ENCODE peak calls at places on chromosomes 12 and 14, in six cellular contexts. W, S, A, I, E and T are unnamed samples.

GRCh38 chr12:95608252-95609033 is 57.2 kb upstream of the USP44 start:
- DNase-seq in W (no peak), S (no peak), A (peak; percentile 85), I (no peak), E (no peak), T (no peak)

GRCh38 chr12:57844725-57845477 is 1.6 kb downstream of the CTDSP2 start:
- DNase-seq in W (peak; percentile 23), S (peak; percentile 92), A (peak; percentile 58), I (peak; percentile 89), E (peak; percentile 64), T (peak; percentile 49)

GRCh38 chr12:18559242-18559641 is 178.6 kb downstream of the PLCZ1 start:
- DNase-seq in W (no peak), S (no peak), A (no peak), I (no peak), E (no peak), T (no peak)

GRCh38 chr14:92655372-92655771 is 93.1 kb downstream of the LGMN start:
- DNase-seq in W (no peak), S (no peak), A (no peak), I (no peak), E (no peak), T (no peak)

GRCh38 chr14:80344208-80344607 is 132.9 kb upstream of the DIO2 start:
- DNase-seq in W (no peak), S (no peak), A (no peak), I (no peak), E (no peak), T (no peak)

GRCh38 chr12:19223695-19224094 is 94.2 kb downstream of the PLEKHA5 start:
- DNase-seq in W (no peak), S (no peak), A (no peak), I (no peak), E (no peak), T (no peak)

GRCh38 chr12:62966990-62967506 is 32.1 kb upstream of the PPM1H start:
- DNase-seq in W (no peak), S (no peak), A (no peak), I (no peak), E (no peak), T (no peak)

GRCh38 chr12:70774055-70774454 is 136.8 kb upstream of the PTPRB start:
- DNase-seq in W (no peak), S (no peak), A (no peak), I (no peak), E (no peak), T (no peak)

GRCh38 chr12:19712041-19712440 is 272.7 kb downstream of the AEBP2 start:
- DNase-seq in W (peak; percentile 33), S (no peak), A (no peak), I (no peak), E (no peak), T (no peak)

GRCh38 chr12:31797230-31797872 is 68.5 kb upstream of the AMN1 start:
- DNase-seq in W (no peak), S (no peak), A (no peak), I (no peak), E (no peak), T (no peak)

GRCh38 chr12:85575115-85576096 is 260.8 kb downstream of the RASSF9 start:
- DNase-seq in W (peak; percentile 54), S (no peak), A (peak; percentile 53), I (no peak), E (no peak), T (peak; percentile 11)

GRCh38 chr12:109741286-109741969 is 27.8 kb downstream of the FAM222A start:
- DNase-seq in W (no peak), S (peak; percentile 43), A (peak; percentile 17), I (peak; percentile 68), E (peak; percentile 27), T (no peak)

GRCh38 chr12:109594566-109595317 is 21.1 kb downstream of the MVK start:
- DNase-seq in W (no peak), S (no peak), A (no peak), I (no peak), E (no peak), T (no peak)

GRCh38 chr14:96114002-96114401 is 74.8 kb downstream of the C14orf132 start:
- DNase-seq in W (no peak), S (no peak), A (no peak), I (no peak), E (no peak), T (no peak)

GRCh38 chr14:102353126-102353619 is 9.5 kb downstream of the CINP start:
- DNase-seq in W (no peak), S (no peak), A (peak; percentile 29), I (no peak), E (no peak), T (no peak)

GRCh38 chr14:102346645-102347044 is 16.0 kb downstream of the CINP start:
- DNase-seq in W (no peak), S (no peak), A (no peak), I (no peak), E (no peak), T (no peak)

GRCh38 chr14:102352213-102352612 is 10.5 kb downstream of the CINP start:
- DNase-seq in W (no peak), S (no peak), A (no peak), I (no peak), E (no peak), T (no peak)

GRCh38 chr14:102348376-102348775 is 14.3 kb downstream of the CINP start:
- DNase-seq in W (no peak), S (no peak), A (no peak), I (no peak), E (no peak), T (no peak)

DNA sequence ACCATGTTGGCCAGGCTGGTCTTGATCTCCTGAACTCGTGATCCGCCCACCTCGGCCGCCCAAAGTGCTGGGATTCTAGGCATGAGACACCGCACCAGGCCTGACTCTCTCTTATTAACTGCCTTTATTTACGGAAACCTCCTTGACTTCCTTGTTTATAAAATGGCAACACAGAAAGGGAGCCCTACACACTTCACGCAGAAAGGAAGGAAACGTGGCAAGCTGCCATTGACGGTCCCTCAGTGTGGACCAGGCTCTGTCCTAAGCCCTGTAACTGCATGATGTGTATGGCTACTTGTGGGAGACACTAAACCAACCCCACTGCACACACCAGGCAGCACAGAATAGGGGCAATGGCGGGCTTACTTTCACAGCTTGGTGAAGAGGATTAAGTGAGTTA is 11.7 kb downstream of the CINP start:
- DNase-seq in W (no peak), S (no peak), A (no peak), I (no peak), E (no peak), T (no peak)
- TF ChIP-seq POLR2A in W (no peak), S (no peak), A (no peak), I (no peak), E (no peak), T (no peak)

GRCh38 chr12:118840399-118840798 is 140.9 kb upstream of the SRRM4 start:
- DNase-seq in W (no peak), S (no peak), A (no peak), I (no peak), E (no peak), T (no peak)

GRCh38 chr12:118835911-118836310 is 145.4 kb upstream of the SRRM4 start:
- DNase-seq in W (no peak), S (no peak), A (no peak), I (no peak), E (no peak), T (no peak)

GRCh38 chr12:118841588-118841987 is 139.8 kb upstream of the SRRM4 start:
- DNase-seq in W (no peak), S (no peak), A (no peak), I (no peak), E (no peak), T (no peak)

GRCh38 chr12:118842753-118843335 is 138.5 kb upstream of the SRRM4 start:
- DNase-seq in W (no peak), S (no peak), A (no peak), I (no peak), E (no peak), T (no peak)

GRCh38 chr12:118840878-118841277 is 140.5 kb upstream of the SRRM4 start:
- DNase-seq in W (no peak), S (no peak), A (no peak), I (no peak), E (no peak), T (no peak)
- TF ChIP-seq POLR2AphosphoS5 in W (no peak), S (no peak), A (no peak), I (no peak), E (no peak), T (no peak)

DNA sequence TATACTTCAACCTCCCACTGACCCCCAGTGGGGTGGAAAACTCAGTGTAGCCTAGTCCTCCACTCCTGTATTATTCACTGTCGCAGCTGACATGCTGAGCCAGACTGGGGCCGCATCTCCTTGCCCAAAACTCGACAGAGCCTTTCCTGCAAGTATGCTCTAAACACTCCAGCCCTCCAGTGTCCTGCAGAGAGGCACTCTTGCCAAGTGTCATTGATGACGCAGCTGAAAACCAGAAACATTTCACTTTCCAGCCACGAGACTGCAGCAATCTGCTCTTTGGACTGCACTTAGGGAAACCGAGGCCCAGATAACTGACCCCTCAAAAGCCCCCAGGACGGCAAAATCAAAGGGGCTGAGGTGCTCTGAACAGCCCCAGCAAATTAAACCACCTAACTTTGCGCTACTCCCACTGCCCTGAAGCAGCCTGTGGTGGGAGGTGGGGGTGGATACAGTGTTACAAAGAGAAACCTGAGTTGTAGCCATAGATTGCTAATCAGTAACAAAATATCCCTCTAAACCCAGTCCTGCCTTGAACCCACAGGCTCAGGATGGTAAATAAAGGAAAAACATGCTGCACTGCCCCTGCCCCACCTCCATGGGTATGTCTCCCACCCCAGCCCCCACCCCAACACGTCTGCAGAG is 2.6 kb downstream of the CCDC85C start:
- DNase-seq in W (no peak), S (peak; percentile 83), A (no peak), I (no peak), E (no peak), T (no peak)
- TF ChIP-seq POLR2A in W (no peak), S (no peak), A (no peak), I (no peak), E (no peak), T (no peak)

GRCh38 chr14:64885555-64885954 is 5.8 kb upstream of the SPTB start:
- DNase-seq in W (no peak), S (no peak), A (no peak), I (no peak), E (no peak), T (no peak)

GRCh38 chr14:64875350-64875749 is 4.4 kb downstream of the SPTB start:
- DNase-seq in W (no peak), S (no peak), A (no peak), I (no peak), E (no peak), T (no peak)

GRCh38 chr14:64878775-64879634 is 702 bp downstream of the SPTB start:
- DNase-seq in W (no peak), S (no peak), A (no peak), I (no peak), E (no peak), T (no peak)

GRCh38 chr14:64879635-64880381 is at the start of gene SPTB:
- DNase-seq in W (no peak), S (no peak), A (peak; percentile 53), I (no peak), E (peak; percentile 56), T (peak; percentile 52)

DNA sequence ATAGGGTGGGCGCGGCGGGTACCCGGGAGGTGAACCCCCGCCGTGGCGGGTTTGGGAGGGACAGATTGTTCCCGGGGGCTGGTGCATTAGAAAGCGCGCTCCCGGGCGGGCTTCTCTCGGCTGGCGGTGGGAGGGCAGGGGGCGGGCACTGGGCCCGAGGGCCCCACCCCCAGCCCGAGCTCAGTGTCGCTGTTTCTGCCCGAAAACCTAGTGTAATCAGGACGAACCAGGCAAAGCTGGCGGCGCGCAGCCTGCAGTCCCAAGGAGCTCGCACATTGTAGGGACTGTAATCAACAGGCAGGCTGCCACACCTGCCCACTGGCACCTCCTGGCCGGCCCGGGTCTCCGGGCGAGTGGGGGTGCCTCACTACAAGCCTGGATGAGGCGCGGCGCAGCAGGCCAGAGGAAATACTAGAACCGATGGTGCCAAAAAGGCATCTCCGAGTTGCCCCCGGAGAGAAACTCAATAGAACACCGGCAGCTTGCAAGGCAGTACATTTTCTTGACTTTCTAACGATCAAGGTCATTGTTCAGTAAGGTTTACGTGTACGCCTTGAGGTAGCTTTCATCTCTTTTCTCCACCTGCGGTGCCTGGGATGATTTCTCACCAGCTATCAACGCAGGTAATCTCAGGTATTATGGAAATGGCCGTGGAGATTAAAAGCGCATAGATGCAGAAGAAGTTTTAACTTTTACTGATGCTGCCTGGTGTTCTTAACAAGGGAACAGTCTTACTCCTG is 845 bp upstream of the SPTB start:
- DNase-seq in W (peak; percentile 26), S (peak; percentile 62), A (peak; percentile 46), I (no peak), E (no peak), T (peak; percentile 51)
- TF ChIP-seq POLR2AphosphoS5 in W (peak; percentile 31), S (no peak), A (no peak), I (no peak), E (no peak), T (no peak)